ENCODE peak calls at places on chromosomes 13 and 19, in seven cellular contexts. Y, N, D, J, G, O and L are unnamed samples.

GRCh38 chr19:38831142-38831605 is 420 bp downstream of the ECH1 start:
- DNase-seq in J (peak; percentile 100), D (no peak), Y (peak; percentile 56), O (peak; percentile 99), G (peak; percentile 74), N (peak; percentile 95), L (no peak)

GRCh38 chr13:72181661-72182060 is 314.7 kb upstream of the DACH1 start:
- DNase-seq in J (no peak), Y (no peak), G (no peak), D (no peak), O (no peak), N (no peak), L (no peak)

GRCh38 chr13:74867460-74867859 is 614.5 kb downstream of the TBC1D4 start:
- DNase-seq in D (no peak), O (no peak), N (no peak), J (no peak), G (no peak), Y (no peak), L (no peak)

GRCh38 chr13:110499621-110500281 is 61.8 kb downstream of the RAB20 start:
- DNase-seq in Y (no peak), N (peak; percentile 50), D (no peak), J (no peak), G (no peak), O (peak; percentile 97), L (no peak)

GRCh38 chr19:54606891-54607781 is 13.7 kb downstream of the LILRA1 start:
- DNase-seq in J (peak; percentile 12), O (no peak), G (no peak), Y (no peak), D (no peak), N (no peak), L (no peak)

GRCh38 chr19:3670796-3671679 is 29.2 kb downstream of the PIP5K1C start:
- DNase-seq in J (no peak), G (no peak), O (peak; percentile 85), D (no peak), Y (no peak), N (peak; percentile 56), L (no peak)

GRCh38 chr19:55082023-55082851 is 6.6 kb downstream of the EPS8L1 start:
- DNase-seq in Y (peak; percentile 97), D (peak; percentile 74), G (peak; percentile 74), O (peak; percentile 58), J (no peak), N (peak; percentile 42), L (no peak)

GRCh38 chr13:113935523-113935922 is 38.4 kb downstream of the C13orf46 start:
- DNase-seq in D (no peak), G (peak; percentile 80), N (no peak), Y (no peak), O (no peak), J (no peak), L (no peak)

GRCh38 chr19:13033819-13034611 is 38.7 kb downstream of the NFIX start:
- DNase-seq in D (peak; percentile 86), Y (peak; percentile 79), J (peak; percentile 40), O (peak; percentile 43), N (peak; percentile 45), G (peak; percentile 77), L (no peak)

DNA sequence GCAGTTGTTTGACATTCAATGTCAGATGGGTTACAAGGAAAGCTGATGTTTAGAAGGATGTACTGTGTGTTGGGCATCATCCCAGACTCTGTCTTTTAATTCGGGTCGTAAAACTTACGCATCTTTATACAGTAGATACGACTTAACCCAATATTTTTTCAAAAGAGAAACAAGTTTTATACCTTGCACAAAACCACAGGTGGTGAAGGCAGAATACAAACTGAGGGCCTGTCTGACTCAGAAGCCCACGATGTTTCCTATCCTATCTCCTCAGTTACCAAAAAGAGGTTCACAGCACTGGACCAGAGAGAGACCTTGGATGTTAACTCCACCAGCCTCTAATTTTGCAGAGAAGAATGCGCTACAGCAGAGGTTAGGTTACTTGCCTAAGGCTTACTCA is 477.0 kb downstream of the FOXO1 start:
- DNase-seq in Y (no peak), N (no peak), O (no peak), J (no peak), G (no peak), D (no peak), L (no peak)
- H3K4me1 ChIP-seq in Y (peaks cover 6% of the 10 kb centered on the region), N (no peaks in the 10 kb centered on the region), O (peaks cover 15% of the 10 kb centered on the region), J (peaks cover 8% of the 10 kb centered on the region), G (peaks cover 3% of the 10 kb centered on the region), D (peaks cover 10% of the 10 kb centered on the region), L (peaks cover 15% of the 10 kb centered on the region)

GRCh38 chr19:49889038-49889686 is 7.5 kb downstream of the IL4I1 start:
- DNase-seq in G (no peak), D (no peak), Y (no peak), J (no peak), O (no peak), N (no peak), L (no peak)

GRCh38 chr19:49889687-49890348 is 6.9 kb downstream of the IL4I1 start:
- DNase-seq in G (peak; percentile 96), Y (peak; percentile 93), N (peak; percentile 61), O (peak; percentile 60), J (peak; percentile 93), D (peak; percentile 94), L (peak; percentile 74)

GRCh38 chr19:49887653-49888477 is 8.8 kb downstream of the IL4I1 start:
- DNase-seq in O (no peak), N (no peak), J (no peak), G (no peak), Y (no peak), D (no peak), L (no peak)

GRCh38 chr19:49887037-49887652 is 9.5 kb downstream of the IL4I1 start:
- DNase-seq in J (no peak), D (no peak), G (no peak), N (no peak), O (no peak), Y (no peak), L (no peak)

GRCh38 chr19:49888478-49888901 is 8.2 kb downstream of the IL4I1 start:
- DNase-seq in Y (no peak), O (no peak), J (no peak), N (no peak), G (no peak), D (no peak), L (no peak)
- H3K4ac ChIP-seq in Y (no peak overlapping the region), O (no peak overlapping the region), J (no peak overlapping the region), N (no peak overlapping the region), G (no peak overlapping the region), D (no peak overlapping the region), L (no peak overlapping the region)

GRCh38 chr13:45011198-45011597 is 21.9 kb downstream of the GPALPP1 start:
- DNase-seq in N (no peak), Y (no peak), J (no peak), G (no peak), O (no peak), D (no peak), L (no peak)
- H3K4me1 ChIP-seq in N (peaks cover 5% of the 10 kb centered on the region), Y (no peaks in the 10 kb centered on the region), J (no peaks in the 10 kb centered on the region), G (no peaks in the 10 kb centered on the region), O (no peaks in the 10 kb centered on the region), D (no peaks in the 10 kb centered on the region), L (no peaks in the 10 kb centered on the region)

GRCh38 chr19:58382997-58383603 is 2.3 kb upstream of the ZNF837 start:
- DNase-seq in J (no peak), Y (peak; percentile 24), N (no peak), D (no peak), G (no peak), O (no peak), L (no peak)
- H3K4ac ChIP-seq in J (no peak overlapping the region), Y (no peak overlapping the region), N (no peak overlapping the region), D (no peak overlapping the region), G (no peak overlapping the region), O (no peak overlapping the region), L (no peak overlapping the region)